ENCODE peak calls at places on chromosomes 2 and 18, in five cellular contexts. One of them, this sample, is unnamed. For H3K4me1, the result is how much of the 10 kb centered on the place peaks cover.

GRCh38 chr2:18245375-18245774 is 315.1 kb downstream of the RDH14 start:
- DNase-seq in HepG2: no peak
- DNase-seq in GM23338: no peak
- DNase-seq in lower lobe of right lung: no peak
- DNase-seq in CD8-positive, alpha-beta memory T cell: no peak
- DNase-seq in this sample: no peak

GRCh38 chr2:30074023-30074422 is 72.8 kb upstream of the YPEL5 start:
- DNase-seq in lower lobe of right lung: no peak
- DNase-seq in CD8-positive, alpha-beta memory T cell: no peak
- DNase-seq in GM23338: no peak
- DNase-seq in HepG2: no peak
- DNase-seq in this sample: no peak

GRCh38 chr2:171225302-171225980 is 64.7 kb upstream of the TLK1 start:
- DNase-seq in lower lobe of right lung: no peak
- DNase-seq in CD8-positive, alpha-beta memory T cell: no peak
- DNase-seq in GM23338: no peak
- DNase-seq in HepG2: peak
- DNase-seq in this sample: no peak

GRCh38 chr2:119641562-119642258 is 37.3 kb upstream of the TMEM177 start:
- DNase-seq in lower lobe of right lung: peak
- DNase-seq in HepG2: peak
- DNase-seq in CD8-positive, alpha-beta memory T cell: peak
- DNase-seq in GM23338: peak
- DNase-seq in this sample: peak

GRCh38 chr2:200757414-200757813 is 54.3 kb upstream of the BZW1 start:
- DNase-seq in GM23338: no peak
- DNase-seq in CD8-positive, alpha-beta memory T cell: no peak
- DNase-seq in HepG2: no peak
- DNase-seq in lower lobe of right lung: no peak
- DNase-seq in this sample: no peak

GRCh38 chr18:13879937-13880336 is 35.4 kb downstream of the MC2R start:
- DNase-seq in GM23338: no peak
- DNase-seq in lower lobe of right lung: no peak
- DNase-seq in CD8-positive, alpha-beta memory T cell: no peak
- DNase-seq in HepG2: no peak
- DNase-seq in this sample: no peak

GRCh38 chr18:76875390-76876330 is 53.3 kb downstream of the ZNF236 start:
- DNase-seq in GM23338: peak
- DNase-seq in HepG2: peak
- DNase-seq in CD8-positive, alpha-beta memory T cell: peak
- DNase-seq in lower lobe of right lung: no peak
- DNase-seq in this sample: peak

GRCh38 chr2:175950512-175950911 is 51.6 kb downstream of the LNPK start:
- DNase-seq in lower lobe of right lung: no peak
- DNase-seq in HepG2: no peak
- DNase-seq in GM23338: no peak
- DNase-seq in CD8-positive, alpha-beta memory T cell: no peak
- DNase-seq in this sample: no peak

GRCh38 chr2:56337342-56337741 is 153.6 kb downstream of the CCDC85A start:
- DNase-seq in GM23338: no peak
- DNase-seq in lower lobe of right lung: no peak
- DNase-seq in CD8-positive, alpha-beta memory T cell: no peak
- DNase-seq in HepG2: no peak
- DNase-seq in this sample: no peak

GRCh38 chr2:57890462-57890861 is 156.1 kb upstream of the VRK2 start:
- DNase-seq in GM23338: no peak
- DNase-seq in lower lobe of right lung: no peak
- DNase-seq in HepG2: no peak
- DNase-seq in CD8-positive, alpha-beta memory T cell: no peak
- DNase-seq in this sample: no peak

GRCh38 chr2:217079165-217079564 is 219.3 kb upstream of the TNP1 start:
- DNase-seq in HepG2: no peak
- DNase-seq in CD8-positive, alpha-beta memory T cell: no peak
- DNase-seq in lower lobe of right lung: no peak
- DNase-seq in GM23338: no peak
- DNase-seq in this sample: no peak

GRCh38 chr2:45119038-45119437 is 109.8 kb upstream of the SIX2 start:
- DNase-seq in lower lobe of right lung: no peak
- DNase-seq in CD8-positive, alpha-beta memory T cell: no peak
- DNase-seq in GM23338: no peak
- DNase-seq in HepG2: peak
- DNase-seq in this sample: no peak

GRCh38 chr2:188199716-188200128 is 92.0 kb upstream of the GULP1 start:
- DNase-seq in GM23338: no peak
- DNase-seq in lower lobe of right lung: no peak
- DNase-seq in CD8-positive, alpha-beta memory T cell: no peak
- DNase-seq in HepG2: peak
- DNase-seq in this sample: no peak

DNA sequence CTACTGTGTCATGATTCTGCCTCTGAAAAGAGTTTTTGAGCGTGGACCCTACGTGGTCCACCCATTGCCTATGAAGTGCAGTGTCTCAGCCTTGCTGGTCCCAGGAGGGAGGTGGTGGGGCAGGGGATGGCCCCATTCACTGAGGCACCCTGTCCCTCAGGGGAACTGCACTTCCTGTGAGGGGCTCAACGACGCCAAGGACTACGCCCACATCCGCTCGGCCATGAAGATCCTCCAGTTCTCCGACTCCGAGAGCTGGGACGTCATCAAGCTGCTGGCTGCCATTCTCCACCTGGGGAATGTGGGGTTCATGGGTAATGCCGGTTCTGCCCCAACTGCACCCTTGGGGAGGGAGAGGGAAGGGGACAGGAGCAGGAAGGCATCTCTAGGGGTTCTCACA is 42.5 kb downstream of the MYO7B start:
- DNase-seq in CD8-positive, alpha-beta memory T cell: no peak
- DNase-seq in lower lobe of right lung: no peak
- DNase-seq in HepG2: no peak
- DNase-seq in GM23338: no peak
- DNase-seq in this sample: no peak
- H3K4me1 ChIP-seq in CD8-positive, alpha-beta memory T cell: under half
- H3K4me1 ChIP-seq in lower lobe of right lung: under half
- H3K4me1 ChIP-seq in HepG2: under half
- H3K4me1 ChIP-seq in GM23338: under half
- H3K4me1 ChIP-seq in this sample: under half

GRCh38 chr2:13308989-13309388 is 592.3 kb downstream of the TRIB2 start:
- DNase-seq in lower lobe of right lung: no peak
- DNase-seq in HepG2: no peak
- DNase-seq in GM23338: no peak
- DNase-seq in CD8-positive, alpha-beta memory T cell: no peak
- DNase-seq in this sample: no peak
- H3K4me1 ChIP-seq in lower lobe of right lung: under half
- H3K4me1 ChIP-seq in HepG2: under half
- H3K4me1 ChIP-seq in GM23338: under half
- H3K4me1 ChIP-seq in CD8-positive, alpha-beta memory T cell: under half
- H3K4me1 ChIP-seq in this sample: under half

GRCh38 chr2:218230882-218231281 is 13.9 kb downstream of the ARPC2 start:
- DNase-seq in GM23338: peak
- DNase-seq in lower lobe of right lung: no peak
- DNase-seq in CD8-positive, alpha-beta memory T cell: no peak
- DNase-seq in HepG2: peak
- DNase-seq in this sample: no peak

GRCh38 chr2:218226903-218227302 is 9.9 kb downstream of the ARPC2 start:
- DNase-seq in lower lobe of right lung: no peak
- DNase-seq in GM23338: no peak
- DNase-seq in CD8-positive, alpha-beta memory T cell: no peak
- DNase-seq in HepG2: no peak
- DNase-seq in this sample: no peak

GRCh38 chr2:218228366-218229092 is 11.5 kb downstream of the ARPC2 start:
- DNase-seq in lower lobe of right lung: no peak
- DNase-seq in GM23338: no peak
- DNase-seq in HepG2: no peak
- DNase-seq in CD8-positive, alpha-beta memory T cell: no peak
- DNase-seq in this sample: no peak

GRCh38 chr2:218229851-218230250 is 12.9 kb downstream of the ARPC2 start:
- DNase-seq in CD8-positive, alpha-beta memory T cell: no peak
- DNase-seq in GM23338: no peak
- DNase-seq in HepG2: no peak
- DNase-seq in lower lobe of right lung: no peak
- DNase-seq in this sample: no peak

DNA sequence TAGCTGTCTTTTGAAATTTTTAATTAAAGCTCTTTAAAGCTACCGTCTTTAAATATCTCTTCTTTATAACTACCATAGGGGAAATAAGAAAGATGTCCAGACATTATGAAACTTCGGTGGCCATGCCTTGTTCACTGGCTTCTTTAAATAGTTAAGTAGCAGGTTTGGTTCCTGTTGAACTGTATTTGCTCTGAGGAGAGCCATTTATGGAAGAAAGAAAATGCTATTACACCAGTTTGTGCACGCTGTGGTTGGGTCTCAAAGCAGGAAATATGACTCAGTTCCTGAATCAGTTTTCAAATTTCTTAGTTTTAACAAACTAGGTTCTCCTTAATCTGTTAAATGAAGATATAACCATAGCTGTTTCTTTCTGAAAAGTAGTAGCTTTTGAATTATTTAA is 12.2 kb downstream of the ARPC2 start:
- DNase-seq in lower lobe of right lung: no peak
- DNase-seq in GM23338: no peak
- DNase-seq in HepG2: no peak
- DNase-seq in CD8-positive, alpha-beta memory T cell: peak
- DNase-seq in this sample: no peak
- H3K4me1 ChIP-seq in lower lobe of right lung: half or more
- H3K4me1 ChIP-seq in GM23338: under half
- H3K4me1 ChIP-seq in HepG2: under half
- H3K4me1 ChIP-seq in CD8-positive, alpha-beta memory T cell: half or more
- H3K4me1 ChIP-seq in this sample: under half

GRCh38 chr2:54428401-54428800 is 27.7 kb upstream of the SPTBN1 start:
- DNase-seq in GM23338: no peak
- DNase-seq in CD8-positive, alpha-beta memory T cell: no peak
- DNase-seq in HepG2: no peak
- DNase-seq in lower lobe of right lung: no peak
- DNase-seq in this sample: no peak
- H3K4me1 ChIP-seq in GM23338: under half
- H3K4me1 ChIP-seq in CD8-positive, alpha-beta memory T cell: under half
- H3K4me1 ChIP-seq in HepG2: under half
- H3K4me1 ChIP-seq in lower lobe of right lung: half or more
- H3K4me1 ChIP-seq in this sample: under half

DNA sequence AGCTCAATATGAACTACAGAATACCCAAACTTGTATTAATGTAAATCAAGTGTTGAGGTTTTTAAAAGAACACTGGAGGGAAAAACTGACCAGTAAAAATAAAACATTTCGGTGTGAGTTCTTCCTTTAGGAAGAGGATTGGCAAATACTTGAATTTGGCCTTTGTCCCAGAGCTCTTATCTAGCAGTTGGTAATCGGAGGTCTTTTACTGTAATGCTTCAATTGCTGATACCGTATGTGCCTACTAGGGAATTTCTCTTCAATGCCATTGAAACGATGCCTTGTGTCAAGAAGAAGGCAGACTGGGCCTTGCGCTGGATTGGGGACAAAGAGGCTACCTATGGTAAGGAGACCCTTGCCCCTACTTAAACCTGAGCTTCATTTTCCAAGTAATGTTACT is 4.1 kb downstream of the RRM2 start:
- DNase-seq in CD8-positive, alpha-beta memory T cell: no peak
- DNase-seq in lower lobe of right lung: no peak
- DNase-seq in GM23338: no peak
- DNase-seq in HepG2: no peak
- DNase-seq in this sample: no peak
- H3K4me1 ChIP-seq in CD8-positive, alpha-beta memory T cell: under half
- H3K4me1 ChIP-seq in lower lobe of right lung: under half
- H3K4me1 ChIP-seq in GM23338: under half
- H3K4me1 ChIP-seq in HepG2: half or more
- H3K4me1 ChIP-seq in this sample: under half

This sample was measured in NT2/D1.